ENCODE peak calls at places on chromosome 15, in nine cellular contexts. One of them, this sample, is unnamed.

GRCh38 chr15:88902846-88903245 is 7.5 kb upstream of the HAPLN3 start:
- DNase-seq in retinal pigment epithelial cell: no peak
- DNase-seq in H1: no peak
- DNase-seq in tibial nerve: no peak
- DNase-seq in GM12864: no peak
- DNase-seq in psoas muscle: no peak
- DNase-seq in RWPE1: no peak
- DNase-seq in GM20000: no peak
- DNase-seq in endodermal cell: no peak
- DNase-seq in this sample: no peak

GRCh38 chr15:27222479-27222878 is 251.5 kb downstream of the GABRG3 start:
- DNase-seq in retinal pigment epithelial cell: no peak
- DNase-seq in GM12864: no peak
- DNase-seq in H1: no peak
- DNase-seq in RWPE1: no peak
- DNase-seq in endodermal cell: no peak
- DNase-seq in psoas muscle: no peak
- DNase-seq in GM20000: no peak
- DNase-seq in tibial nerve: no peak
- DNase-seq in this sample: no peak

GRCh38 chr15:100097342-100097899 is 244.4 kb downstream of the ADAMTS17 start:
- DNase-seq in RWPE1: no peak
- DNase-seq in tibial nerve: no peak
- DNase-seq in H1: no peak
- DNase-seq in psoas muscle: no peak
- DNase-seq in endodermal cell: peak; percentile 36
- DNase-seq in retinal pigment epithelial cell: no peak
- DNase-seq in GM20000: no peak
- DNase-seq in GM12864: no peak
- DNase-seq in this sample: no peak

GRCh38 chr15:48627260-48627969 is 18.1 kb downstream of the FBN1 start:
- DNase-seq in endodermal cell: no peak
- DNase-seq in GM12864: no peak
- DNase-seq in retinal pigment epithelial cell: no peak
- DNase-seq in RWPE1: peak; percentile 65
- DNase-seq in GM20000: no peak
- DNase-seq in tibial nerve: no peak
- DNase-seq in psoas muscle: no peak
- DNase-seq in H1: no peak
- DNase-seq in this sample: no peak

GRCh38 chr15:72375846-72376581 is at the start of gene HEXA:
- DNase-seq in psoas muscle: peak; percentile 98
- DNase-seq in GM12864: peak; percentile 93
- DNase-seq in endodermal cell: peak; percentile 100
- DNase-seq in GM20000: peak; percentile 92
- DNase-seq in tibial nerve: peak; percentile 98
- DNase-seq in H1: peak; percentile 94
- DNase-seq in retinal pigment epithelial cell: peak; percentile 77
- DNase-seq in RWPE1: peak; percentile 95
- DNase-seq in this sample: peak; percentile 97

GRCh38 chr15:81235781-81236507 is 39.3 kb downstream of the IL16 start:
- DNase-seq in retinal pigment epithelial cell: peak; percentile 59
- DNase-seq in endodermal cell: no peak
- DNase-seq in GM12864: no peak
- DNase-seq in tibial nerve: no peak
- DNase-seq in GM20000: no peak
- DNase-seq in H1: no peak
- DNase-seq in RWPE1: no peak
- DNase-seq in psoas muscle: peak; percentile 38
- DNase-seq in this sample: no peak

GRCh38 chr15:72231847-72232461 is 964 bp upstream of the PKM start:
- DNase-seq in tibial nerve: peak; percentile 20
- DNase-seq in endodermal cell: peak; percentile 63
- DNase-seq in GM20000: peak; percentile 33
- DNase-seq in GM12864: no peak
- DNase-seq in retinal pigment epithelial cell: no peak
- DNase-seq in RWPE1: peak; percentile 74
- DNase-seq in H1: no peak
- DNase-seq in psoas muscle: peak; percentile 47
- DNase-seq in this sample: peak; percentile 35

GRCh38 chr15:100355342-100355741 is 13.6 kb upstream of the ADAMTS17 start:
- DNase-seq in tibial nerve: no peak
- DNase-seq in GM20000: no peak
- DNase-seq in psoas muscle: no peak
- DNase-seq in RWPE1: no peak
- DNase-seq in retinal pigment epithelial cell: no peak
- DNase-seq in endodermal cell: no peak
- DNase-seq in H1: no peak
- DNase-seq in GM12864: no peak
- DNase-seq in this sample: no peak

GRCh38 chr15:33093234-33093633 is 101.3 kb downstream of the FMN1 start:
- DNase-seq in GM20000: no peak
- DNase-seq in tibial nerve: no peak
- DNase-seq in RWPE1: no peak
- DNase-seq in endodermal cell: no peak
- DNase-seq in psoas muscle: no peak
- DNase-seq in H1: no peak
- DNase-seq in retinal pigment epithelial cell: no peak
- DNase-seq in GM12864: no peak
- DNase-seq in this sample: no peak

GRCh38 chr15:47588968-47589367 is 128.3 kb upstream of the SEMA6D start:
- DNase-seq in endodermal cell: peak; percentile 64
- DNase-seq in GM12864: no peak
- DNase-seq in H1: no peak
- DNase-seq in retinal pigment epithelial cell: no peak
- DNase-seq in tibial nerve: no peak
- DNase-seq in psoas muscle: no peak
- DNase-seq in GM20000: no peak
- DNase-seq in RWPE1: no peak
- DNase-seq in this sample: no peak

GRCh38 chr15:30065025-30065801 is 17.5 kb upstream of the GOLGA8J start:
- DNase-seq in endodermal cell: no peak
- DNase-seq in retinal pigment epithelial cell: no peak
- DNase-seq in H1: no peak
- DNase-seq in psoas muscle: no peak
- DNase-seq in RWPE1: peak; percentile 82
- DNase-seq in GM12864: no peak
- DNase-seq in tibial nerve: no peak
- DNase-seq in GM20000: no peak
- DNase-seq in this sample: no peak

GRCh38 chr15:78616506-78616905 is 4.3 kb downstream of the CHRNA3 start:
- DNase-seq in GM12864: no peak
- DNase-seq in endodermal cell: no peak
- DNase-seq in retinal pigment epithelial cell: no peak
- DNase-seq in GM20000: no peak
- DNase-seq in psoas muscle: no peak
- DNase-seq in tibial nerve: no peak
- DNase-seq in H1: no peak
- DNase-seq in RWPE1: no peak
- DNase-seq in this sample: no peak

GRCh38 chr15:85792872-85793621 is 1.7 kb downstream of the KLHL25 start:
- DNase-seq in RWPE1: no peak
- DNase-seq in psoas muscle: no peak
- DNase-seq in endodermal cell: no peak
- DNase-seq in retinal pigment epithelial cell: no peak
- DNase-seq in H1: no peak
- DNase-seq in tibial nerve: no peak
- DNase-seq in GM12864: no peak
- DNase-seq in GM20000: no peak
- DNase-seq in this sample: no peak

GRCh38 chr15:65829150-65829764 is 37.2 kb upstream of the DENND4A start:
- DNase-seq in psoas muscle: no peak
- DNase-seq in RWPE1: peak; percentile 49
- DNase-seq in GM20000: peak; percentile 33
- DNase-seq in endodermal cell: peak; percentile 49
- DNase-seq in tibial nerve: no peak
- DNase-seq in retinal pigment epithelial cell: no peak
- DNase-seq in GM12864: no peak
- DNase-seq in H1: no peak
- DNase-seq in this sample: peak; percentile 34
- TF ChIP-seq CTCF in psoas muscle: peak; percentile 33
- TF ChIP-seq CTCF in RWPE1: peak; percentile 74
- TF ChIP-seq CTCF in GM20000: peak; percentile 35
- TF ChIP-seq CTCF in endodermal cell: peak; percentile 72
- TF ChIP-seq CTCF in tibial nerve: peak; percentile 28
- TF ChIP-seq CTCF in retinal pigment epithelial cell: peak; percentile 58
- TF ChIP-seq CTCF in GM12864: peak; percentile 58
- TF ChIP-seq CTCF in H1: peak; percentile 16
- TF ChIP-seq CTCF in this sample: peak; percentile 59

GRCh38 chr15:44082558-44083151 is 112.4 kb downstream of the FRMD5 start:
- DNase-seq in GM12864: no peak
- DNase-seq in retinal pigment epithelial cell: no peak
- DNase-seq in GM20000: no peak
- DNase-seq in RWPE1: no peak
- DNase-seq in H1: no peak
- DNase-seq in psoas muscle: no peak
- DNase-seq in tibial nerve: no peak
- DNase-seq in endodermal cell: no peak
- DNase-seq in this sample: no peak

GRCh38 chr15:44084728-44085127 is 110.3 kb downstream of the FRMD5 start:
- DNase-seq in RWPE1: no peak
- DNase-seq in GM20000: no peak
- DNase-seq in retinal pigment epithelial cell: no peak
- DNase-seq in H1: no peak
- DNase-seq in tibial nerve: no peak
- DNase-seq in endodermal cell: no peak
- DNase-seq in psoas muscle: no peak
- DNase-seq in GM12864: no peak
- DNase-seq in this sample: no peak

GRCh38 chr15:44081223-44082013 is 113.7 kb downstream of the FRMD5 start:
- DNase-seq in H1: no peak
- DNase-seq in RWPE1: no peak
- DNase-seq in GM20000: no peak
- DNase-seq in psoas muscle: no peak
- DNase-seq in endodermal cell: no peak
- DNase-seq in tibial nerve: no peak
- DNase-seq in GM12864: no peak
- DNase-seq in retinal pigment epithelial cell: no peak
- DNase-seq in this sample: no peak

GRCh38 chr15:44087578-44088190 is 107.4 kb downstream of the FRMD5 start:
- DNase-seq in RWPE1: peak; percentile 85
- DNase-seq in tibial nerve: no peak
- DNase-seq in psoas muscle: no peak
- DNase-seq in GM12864: no peak
- DNase-seq in retinal pigment epithelial cell: peak; percentile 54
- DNase-seq in GM20000: no peak
- DNase-seq in H1: no peak
- DNase-seq in endodermal cell: no peak
- DNase-seq in this sample: no peak

GRCh38 chr15:44084171-44084570 is 110.9 kb downstream of the FRMD5 start:
- DNase-seq in GM12864: no peak
- DNase-seq in retinal pigment epithelial cell: no peak
- DNase-seq in H1: no peak
- DNase-seq in endodermal cell: no peak
- DNase-seq in tibial nerve: no peak
- DNase-seq in GM20000: no peak
- DNase-seq in RWPE1: no peak
- DNase-seq in psoas muscle: no peak
- DNase-seq in this sample: no peak
- TF ChIP-seq CTCF in GM12864: no peak
- TF ChIP-seq CTCF in retinal pigment epithelial cell: no peak
- TF ChIP-seq CTCF in H1: no peak
- TF ChIP-seq CTCF in endodermal cell: no peak
- TF ChIP-seq CTCF in tibial nerve: no peak
- TF ChIP-seq CTCF in GM20000: no peak
- TF ChIP-seq CTCF in RWPE1: no peak
- TF ChIP-seq CTCF in psoas muscle: no peak
- TF ChIP-seq CTCF in this sample: no peak

DNA sequence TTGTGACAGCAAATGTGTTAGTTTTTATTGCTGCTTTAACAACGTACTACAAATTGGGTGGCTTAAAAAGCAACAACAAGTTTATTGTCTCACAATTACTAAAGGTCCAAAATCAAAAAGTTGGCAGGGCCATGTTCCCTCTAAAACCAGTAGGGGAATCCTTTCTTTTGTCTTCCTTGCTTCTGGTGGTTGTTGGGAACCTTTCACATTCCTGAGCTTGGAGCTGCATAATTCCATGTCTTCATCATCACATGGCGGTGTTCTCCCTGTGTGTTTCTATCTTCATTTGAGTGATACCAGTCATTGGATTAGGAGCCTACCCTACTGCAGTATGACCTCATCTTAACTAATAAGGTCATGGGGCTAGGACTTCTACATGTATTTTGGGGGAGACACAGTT is 7.4 kb downstream of the SPRED1 start:
- DNase-seq in GM12864: no peak
- DNase-seq in tibial nerve: no peak
- DNase-seq in endodermal cell: peak; percentile 52
- DNase-seq in retinal pigment epithelial cell: no peak
- DNase-seq in GM20000: no peak
- DNase-seq in RWPE1: no peak
- DNase-seq in H1: no peak
- DNase-seq in psoas muscle: no peak
- DNase-seq in this sample: no peak
- TF ChIP-seq CTCF in GM12864: no peak
- TF ChIP-seq CTCF in tibial nerve: no peak
- TF ChIP-seq CTCF in endodermal cell: peak; percentile 65
- TF ChIP-seq CTCF in retinal pigment epithelial cell: peak; percentile 18
- TF ChIP-seq CTCF in GM20000: no peak
- TF ChIP-seq CTCF in RWPE1: no peak
- TF ChIP-seq CTCF in H1: no peak
- TF ChIP-seq CTCF in psoas muscle: no peak
- TF ChIP-seq CTCF in this sample: no peak

GRCh38 chr15:67383903-67384302 is 129.3 kb downstream of the IQCH start:
- DNase-seq in psoas muscle: no peak
- DNase-seq in tibial nerve: no peak
- DNase-seq in endodermal cell: no peak
- DNase-seq in retinal pigment epithelial cell: no peak
- DNase-seq in RWPE1: no peak
- DNase-seq in GM12864: no peak
- DNase-seq in H1: no peak
- DNase-seq in GM20000: no peak
- DNase-seq in this sample: no peak
- TF ChIP-seq CTCF in psoas muscle: no peak
- TF ChIP-seq CTCF in tibial nerve: no peak
- TF ChIP-seq CTCF in endodermal cell: peak; percentile 64
- TF ChIP-seq CTCF in retinal pigment epithelial cell: peak; percentile 35
- TF ChIP-seq CTCF in RWPE1: peak; percentile 8
- TF ChIP-seq CTCF in GM12864: no peak
- TF ChIP-seq CTCF in H1: no peak
- TF ChIP-seq CTCF in GM20000: no peak
- TF ChIP-seq CTCF in this sample: no peak

DNA sequence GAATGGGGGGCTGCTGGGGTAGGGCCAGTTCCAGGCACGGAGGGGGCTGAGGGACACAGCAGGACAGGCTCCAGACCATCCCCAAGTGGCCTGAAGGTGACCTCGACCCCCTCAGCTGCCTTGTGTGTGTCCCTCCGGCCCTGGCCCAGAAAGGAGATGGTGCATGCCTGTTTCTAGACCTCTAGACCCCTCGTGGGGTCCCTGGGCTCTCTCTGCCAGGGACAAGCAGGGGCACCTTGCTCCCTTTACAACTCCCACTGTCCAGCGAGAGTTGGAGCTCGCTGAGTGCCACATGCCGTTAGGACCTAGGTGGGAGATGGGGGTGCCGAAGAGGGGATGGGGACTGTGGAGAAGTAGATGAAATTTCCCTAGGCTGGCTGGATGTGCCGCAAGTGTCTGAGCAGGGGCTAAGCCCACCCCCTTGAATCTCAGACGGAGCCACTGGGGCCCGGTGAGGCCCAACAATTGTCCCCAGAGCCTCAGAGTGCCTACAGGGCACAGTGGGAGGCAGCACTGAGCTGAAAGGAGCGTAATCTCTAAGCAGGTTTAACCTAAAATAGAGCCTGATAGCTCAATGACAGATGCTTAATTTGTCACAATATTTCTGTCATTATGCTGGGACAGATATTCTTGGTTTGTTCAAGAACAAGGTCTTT is 23.7 kb upstream of the KLF13 start:
- DNase-seq in endodermal cell: peak; percentile 74
- DNase-seq in GM12864: no peak
- DNase-seq in psoas muscle: no peak
- DNase-seq in H1: no peak
- DNase-seq in retinal pigment epithelial cell: no peak
- DNase-seq in RWPE1: no peak
- DNase-seq in GM20000: peak; percentile 65
- DNase-seq in tibial nerve: no peak
- DNase-seq in this sample: peak; percentile 62
- TF ChIP-seq CTCF in endodermal cell: peak; percentile 67
- TF ChIP-seq CTCF in GM12864: peak; percentile 47
- TF ChIP-seq CTCF in psoas muscle: no peak
- TF ChIP-seq CTCF in H1: peak; percentile 15
- TF ChIP-seq CTCF in retinal pigment epithelial cell: no peak
- TF ChIP-seq CTCF in RWPE1: no peak
- TF ChIP-seq CTCF in GM20000: peak; percentile 17
- TF ChIP-seq CTCF in tibial nerve: no peak
- TF ChIP-seq CTCF in this sample: peak; percentile 36